ENCODE peak calls at places on chromosomes 16 and 17, in four cellular contexts. One of them, this sample, is unnamed.

GRCh38 chr17:50731575-50732460 is 12.4 kb downstream of the LUC7L3 start:
- DNase-seq in T47D: no peak
- DNase-seq in NCI-H1092: no peak
- DNase-seq in hippocampal formation: no peak
- DNase-seq in this sample: no peak

GRCh38 chr16:87816507-87817100 is 50.8 kb upstream of the KLHDC4 start:
- DNase-seq in hippocampal formation: no peak
- DNase-seq in T47D: no peak
- DNase-seq in NCI-H1092: no peak
- DNase-seq in this sample: no peak

GRCh38 chr17:48262982-48263586 is 155.5 kb downstream of the SNX11 start:
- DNase-seq in T47D: peak; percentile 49
- DNase-seq in NCI-H1092: peak; percentile 15
- DNase-seq in hippocampal formation: no peak
- DNase-seq in this sample: no peak

GRCh38 chr16:30958164-30959083 is 870 bp downstream of the SETD1A start:
- DNase-seq in T47D: peak; percentile 82
- DNase-seq in NCI-H1092: peak; percentile 61
- DNase-seq in hippocampal formation: no peak
- DNase-seq in this sample: no peak

GRCh38 chr17:82113422-82113821 is 15.4 kb upstream of the FASN start:
- DNase-seq in T47D: no peak
- DNase-seq in hippocampal formation: no peak
- DNase-seq in NCI-H1092: no peak
- DNase-seq in this sample: no peak

GRCh38 chr17:20228860-20229259 is 219.7 kb downstream of the SPECC1 start:
- DNase-seq in hippocampal formation: no peak
- DNase-seq in T47D: no peak
- DNase-seq in NCI-H1092: no peak
- DNase-seq in this sample: no peak

GRCh38 chr16:17328971-17329370 is 141.8 kb downstream of the XYLT1 start:
- DNase-seq in NCI-H1092: no peak
- DNase-seq in T47D: no peak
- DNase-seq in hippocampal formation: no peak
- DNase-seq in this sample: peak; percentile 47

GRCh38 chr16:72894291-72895151 is 153.4 kb downstream of the ZFHX3 start:
- DNase-seq in T47D: no peak
- DNase-seq in NCI-H1092: no peak
- DNase-seq in hippocampal formation: no peak
- DNase-seq in this sample: no peak

GRCh38 chr17:76868669-76869208 is 535 bp downstream of the MGAT5B start:
- DNase-seq in hippocampal formation: no peak
- DNase-seq in NCI-H1092: no peak
- DNase-seq in T47D: peak; percentile 26
- DNase-seq in this sample: no peak

GRCh38 chr16:77410449-77410848 is 24.4 kb downstream of the ADAMTS18 start:
- DNase-seq in NCI-H1092: no peak
- DNase-seq in T47D: no peak
- DNase-seq in hippocampal formation: no peak
- DNase-seq in this sample: no peak

GRCh38 chr16:88649924-88650748 is 717 bp downstream of the CYBA start:
- DNase-seq in NCI-H1092: no peak
- DNase-seq in T47D: no peak
- DNase-seq in hippocampal formation: no peak
- DNase-seq in this sample: no peak

GRCh38 chr17:82300707-82301270 is 16.6 kb downstream of the CD7 start:
- DNase-seq in T47D: peak; percentile 76
- DNase-seq in NCI-H1092: no peak
- DNase-seq in hippocampal formation: no peak
- DNase-seq in this sample: peak; percentile 21

This sample was measured in fibroblast of the conjunctiva.